ENCODE peak calls at places on chromosome 17, in four cellular contexts. R, L, W and D are unnamed samples.

GRCh38 chr17:39927928-39928867 is 666 bp downstream of the LRRC3C start:
- DNase-seq in W (peak; percentile 81), L (peak; percentile 27), R (no peak), D (peak; percentile 37)

GRCh38 chr17:16589097-16589969 is 20.3 kb upstream of the ZNF287 start:
- DNase-seq in R (peak; percentile 91), W (peak; percentile 98), L (peak; percentile 94), D (peak; percentile 85)

GRCh38 chr17:59361916-59362810 is 30.7 kb downstream of the YPEL2 start:
- DNase-seq in L (no peak), W (no peak), R (no peak), D (peak; percentile 91)

GRCh38 chr17:56870163-56870651 is 36.3 kb downstream of the DGKE start:
- DNase-seq in L (peak; percentile 82), R (no peak), W (no peak), D (peak; percentile 3)

GRCh38 chr17:27459433-27459832 is 3.2 kb downstream of the KSR1 start:
- DNase-seq in R (no peak), L (no peak), W (no peak), D (peak; percentile 24)

GRCh38 chr17:19645608-19646250 is 2.8 kb upstream of the ALDH3A2 start:
- DNase-seq in R (peak; percentile 23), W (peak; percentile 87), L (no peak), D (peak; percentile 22)

GRCh38 chr17:60989846-60990245 is 312.2 kb downstream of the BCAS3 start:
- DNase-seq in R (no peak), L (no peak), W (no peak), D (no peak)

GRCh38 chr17:63675607-63676539 is 24.1 kb downstream of the LIMD2 start:
- DNase-seq in L (no peak), W (no peak), R (no peak), D (peak; percentile 86)

GRCh38 chr17:63116967-63117366 is 150.9 kb downstream of the TANC2 start:
- DNase-seq in L (peak; percentile 83), W (no peak), R (peak; percentile 65), D (peak; percentile 43)

GRCh38 chr17:74775409-74776043 is 619 bp downstream of the NAT9 start:
- DNase-seq in L (no peak), W (no peak), R (no peak), D (no peak)

GRCh38 chr17:74773871-74774286 is 2.3 kb downstream of the NAT9 start:
- DNase-seq in L (no peak), W (no peak), R (no peak), D (peak; percentile 68)

GRCh38 chr17:74776990-74777389 is 845 bp upstream of the NAT9 start:
- DNase-seq in R (no peak), L (no peak), W (no peak), D (no peak)

GRCh38 chr17:74777884-74778490 is 1.8 kb upstream of the NAT9 start:
- DNase-seq in W (no peak), L (peak; percentile 77), R (no peak), D (peak; percentile 21)

GRCh38 chr17:74776044-74776962 is at the start of gene NAT9:
- DNase-seq in W (peak; percentile 100), L (peak; percentile 98), R (peak; percentile 96), D (peak; percentile 95)
- H2AFZ ChIP-seq in W (no peak within 1 kb of the TSS), L (peak within 1 kb of the TSS; percentile 91), R (peak within 1 kb of the TSS; percentile 90), D (no peak within 1 kb of the TSS)

GRCh38 chr17:9672266-9672665 is 26.9 kb downstream of the USP43 start:
- DNase-seq in W (no peak), L (no peak), R (no peak), D (peak; percentile 64)
- H3K4me3 ChIP-seq in W (no peak overlapping the region), L (no peak overlapping the region), R (no peak overlapping the region), D (no peak overlapping the region)

DNA sequence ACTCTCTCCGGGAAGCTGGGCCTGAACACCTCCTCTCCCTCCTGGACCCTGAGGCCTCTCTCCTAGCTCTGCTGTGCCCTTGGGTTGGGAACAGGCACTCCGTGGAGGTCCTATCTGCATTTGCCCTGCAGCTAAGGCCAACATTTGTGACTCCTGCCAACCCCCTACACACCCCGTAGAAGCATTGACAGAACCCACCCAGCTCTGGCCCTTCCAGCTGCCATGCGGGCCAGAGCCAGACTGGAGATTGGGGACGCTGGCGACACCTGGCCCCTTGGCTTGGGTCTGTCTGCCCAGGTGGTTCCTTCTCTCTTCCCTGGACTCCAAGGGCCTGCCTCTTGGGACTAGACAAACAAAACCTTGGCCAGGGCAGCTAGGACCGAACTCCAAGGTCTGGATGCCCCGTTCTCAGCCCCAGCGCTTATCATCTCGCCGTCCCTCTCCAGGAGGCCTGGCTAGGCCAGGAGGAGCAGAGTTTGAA is 644 bp upstream of the RHBDF2 start:
- DNase-seq in W (no peak), L (no peak), R (no peak), D (no peak)
- H2BK12ac ChIP-seq in W (peak overlapping the region; percentile 71), L (no peak overlapping the region), R (peak overlapping the region; percentile 75), D (no peak overlapping the region)

DNA sequence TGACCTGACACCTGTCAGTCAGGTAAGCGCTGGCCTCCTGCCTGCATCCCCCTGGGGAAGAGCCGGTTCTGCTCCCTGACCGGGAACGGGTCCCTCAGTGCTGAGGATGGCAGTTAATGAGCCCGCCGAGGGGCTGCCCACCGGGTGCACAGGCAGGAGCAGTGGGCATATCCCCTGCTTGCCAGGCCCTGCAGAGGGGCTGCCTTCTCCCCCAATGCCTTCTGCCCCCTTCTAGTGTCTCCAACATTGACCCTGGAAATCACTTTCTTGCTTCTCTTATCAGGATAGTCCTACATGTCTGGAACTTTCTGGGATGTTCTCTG is 388.5 kb downstream of the SEC14L1 start:
- DNase-seq in W (no peak), R (no peak), L (no peak), D (no peak)
- H2AFZ ChIP-seq in W (no peak overlapping the region), R (peak overlapping the region; percentile 99), L (no peak overlapping the region), D (no peak overlapping the region)

GRCh38 chr17:45243750-45244149 is 18.1 kb downstream of the SPATA32 start:
- DNase-seq in R (no peak), W (no peak), L (peak; percentile 49), D (no peak)

GRCh38 chr17:45242015-45242414 is 19.9 kb downstream of the SPATA32 start:
- DNase-seq in R (no peak), W (no peak), L (no peak), D (no peak)

GRCh38 chr17:45241315-45242011 is 19.8 kb downstream of the FMNL1 start:
- DNase-seq in R (peak; percentile 51), L (no peak), W (peak; percentile 84), D (no peak)

GRCh38 chr17:45238155-45238774 is 16.6 kb downstream of the FMNL1 start:
- DNase-seq in R (no peak), W (no peak), L (peak; percentile 53), D (no peak)

GRCh38 chr17:45240905-45241314 is 19.2 kb downstream of the FMNL1 start:
- DNase-seq in R (no peak), L (peak; percentile 80), W (no peak), D (no peak)
- H3K4me3 ChIP-seq in R (no peak overlapping the region), L (no peak overlapping the region), W (peak overlapping the region; percentile 63), D (peak overlapping the region; percentile 41)

GRCh38 chr17:79808763-79809529 is 12.1 kb upstream of the CBX8 start:
- DNase-seq in W (peak; percentile 67), L (peak; percentile 45), R (no peak), D (no peak)

GRCh38 chr17:79811888-79812205 is 15.0 kb upstream of the CBX8 start:
- DNase-seq in W (no peak), R (no peak), L (no peak), D (no peak)

GRCh38 chr17:79809530-79810137 is 12.8 kb upstream of the CBX8 start:
- DNase-seq in R (no peak), L (no peak), W (peak; percentile 62), D (no peak)

GRCh38 chr17:79811036-79811887 is 14.4 kb upstream of the CBX8 start:
- DNase-seq in R (no peak), L (no peak), W (peak; percentile 73), D (no peak)

DNA sequence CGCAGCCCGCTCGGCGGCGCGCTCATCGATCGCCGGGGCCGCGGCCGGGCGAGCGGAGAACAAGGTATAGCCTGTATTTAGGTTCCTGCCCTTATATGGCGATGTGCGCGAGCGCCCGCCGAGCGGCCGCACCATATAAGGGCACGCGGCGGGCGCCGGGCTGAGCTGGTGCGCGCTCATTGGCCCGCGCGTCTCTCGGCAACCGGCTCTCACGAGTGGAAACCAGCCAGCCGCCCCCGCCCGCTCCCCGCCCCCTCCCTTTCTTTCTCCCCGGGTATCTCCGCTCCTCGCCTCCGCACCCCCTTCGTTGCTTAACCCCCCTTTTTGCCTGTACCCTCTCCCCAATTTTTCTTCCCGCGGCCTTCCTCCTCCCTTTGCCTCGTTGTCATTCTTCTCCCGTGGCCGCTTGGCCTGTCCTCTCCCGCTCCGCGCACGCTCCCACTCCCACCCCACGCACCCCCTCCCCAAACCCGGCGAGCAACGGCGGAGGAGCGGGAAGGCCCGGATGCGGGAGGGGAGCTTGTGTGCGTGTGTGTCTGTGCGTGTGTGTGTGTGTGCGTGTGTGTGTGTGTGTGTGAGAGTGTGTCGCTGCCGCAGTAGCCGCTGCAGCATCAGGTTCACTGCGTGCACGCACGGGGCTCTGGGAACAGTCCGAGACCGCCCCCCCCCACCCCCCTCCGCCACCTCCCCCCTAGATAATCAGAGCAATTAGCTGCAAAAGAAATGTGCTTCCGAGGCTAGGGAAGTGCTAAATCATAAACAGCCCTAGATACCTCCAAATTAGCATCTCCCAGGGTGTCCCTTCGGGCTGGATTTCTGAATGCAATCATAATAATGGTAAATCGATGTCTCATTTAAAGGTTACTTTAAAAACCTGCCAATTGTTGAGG is 13.5 kb upstream of the CBX8 start:
- DNase-seq in R (no peak), W (peak; percentile 79), L (peak; percentile 64), D (peak; percentile 77)
- H2BK12ac ChIP-seq in R (no peak overlapping the region), W (peak overlapping the region; percentile 68), L (peak overlapping the region; percentile 27), D (no peak overlapping the region)

DNA sequence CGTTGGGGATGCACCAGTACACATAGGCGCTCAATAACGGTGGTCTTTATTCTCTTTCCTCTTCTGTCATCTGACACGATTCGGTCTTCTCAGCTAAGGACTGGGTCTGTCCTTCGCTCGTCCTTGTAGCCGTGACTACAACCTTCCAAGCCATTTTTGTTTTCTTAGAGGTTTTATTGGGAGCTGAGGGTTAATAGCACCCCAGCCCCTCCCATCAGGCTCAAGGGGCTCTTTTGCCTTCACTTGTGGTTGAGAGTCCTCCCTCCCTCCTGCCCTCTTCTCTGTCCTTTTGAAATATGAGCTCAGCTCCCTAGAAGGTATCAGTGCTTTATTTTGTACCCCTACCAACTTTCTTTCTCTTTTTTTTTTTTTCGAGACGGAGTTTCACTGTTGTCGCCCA is 24.7 kb downstream of the SOCS3 start:
- DNase-seq in R (no peak), W (no peak), L (no peak), D (no peak)
- H2AFZ ChIP-seq in R (no peak overlapping the region), W (no peak overlapping the region), L (no peak overlapping the region), D (no peak overlapping the region)

GRCh38 chr17:51079049-51079448 is 41.6 kb downstream of the SPAG9 start:
- DNase-seq in W (peak; percentile 2), R (no peak), L (no peak), D (no peak)

GRCh38 chr17:51078009-51078592 is 42.6 kb downstream of the SPAG9 start:
- DNase-seq in W (no peak), R (no peak), L (no peak), D (no peak)

GRCh38 chr17:51076821-51077220 is 43.8 kb downstream of the SPAG9 start:
- DNase-seq in R (no peak), W (no peak), L (peak; percentile 11), D (no peak)
- H3K4me3 ChIP-seq in R (no peak overlapping the region), W (no peak overlapping the region), L (no peak overlapping the region), D (no peak overlapping the region)